ENCODE peak calls at places on chromosomes 7 and 10, in seven cellular contexts. U is lower lobe of right lung; Y is left ventricle myocardium inferior; K is aorta; W is activated CD8-positive, alpha-beta T cell treated with anti-CD3 and anti-CD28 coated beads for 36 hours; P is heart right ventricle; M is T-helper 1 cell. I is an unnamed sample.

GRCh38 chr7:155232911-155233702 is 64.6 kb upstream of the INSIG1 start:
- DNase-seq in M (no peak), K (peak; percentile 13), W (no peak), P (no peak), Y (no peak), U (no peak), I (no peak)

GRCh38 chr10:130748409-130749057 is 563.0 kb downstream of the TCERG1L start:
- DNase-seq in Y (no peak), K (peak; percentile 54), P (no peak), U (no peak), W (no peak), M (no peak), I (no peak)

GRCh38 chr7:41637051-41637450 is 65.8 kb downstream of the INHBA start:
- DNase-seq in K (no peak), W (no peak), P (no peak), M (no peak), U (no peak), Y (no peak), I (no peak)

GRCh38 chr7:66265566-66265965 is 60.4 kb downstream of the TPST1 start:
- DNase-seq in P (no peak), Y (no peak), U (no peak), M (no peak), K (no peak), W (no peak), I (no peak)

GRCh38 chr7:142714375-142714774 is 34.9 kb upstream of the PRSS1 start:
- DNase-seq in U (no peak), Y (no peak), M (peak; percentile 25), K (no peak), W (peak; percentile 27), P (no peak), I (no peak)

GRCh38 chr10:96022739-96023138 is 20.6 kb upstream of the CCNJ start:
- DNase-seq in U (no peak), K (no peak), W (no peak), Y (no peak), P (no peak), M (no peak), I (no peak)

GRCh38 chr10:77582710-77583115 is 54.9 kb downstream of the KCNMA1 start:
- DNase-seq in Y (no peak), U (peak; percentile 66), P (no peak), W (peak; percentile 57), K (no peak), M (no peak), I (no peak)

GRCh38 chr10:10508241-10508640 is 509.4 kb upstream of the CELF2 start:
- DNase-seq in U (no peak), Y (no peak), W (no peak), M (no peak), K (no peak), P (no peak), I (no peak)

GRCh38 chr7:1532456-1533254 is 2.2 kb downstream of the MAFK start:
- DNase-seq in U (peak; percentile 93), P (peak; percentile 88), Y (peak; percentile 74), M (peak; percentile 53), K (peak; percentile 92), W (peak; percentile 74), I (peak; percentile 91)

GRCh38 chr7:55381187-55381586 is 16.1 kb downstream of the LANCL2 start:
- DNase-seq in M (no peak), U (no peak), Y (no peak), W (no peak), P (no peak), K (no peak), I (no peak)

GRCh38 chr7:30921540-30921930 is 9.9 kb downstream of the AQP1 start:
- DNase-seq in Y (peak; percentile 13), K (peak; percentile 60), W (no peak), U (no peak), M (no peak), P (no peak), I (no peak)

GRCh38 chr10:3077506-3077905 is 10.2 kb downstream of the PFKP start:
- DNase-seq in Y (no peak), P (no peak), K (no peak), M (no peak), U (no peak), W (no peak), I (no peak)

GRCh38 chr10:89207801-89208551 is 859 bp upstream of the CH25H start:
- DNase-seq in U (peak; percentile 73), P (peak; percentile 56), M (peak; percentile 10), W (peak; percentile 42), Y (peak; percentile 62), K (peak; percentile 85), I (peak; percentile 76)

GRCh38 chr7:17411922-17412321 is 113.5 kb downstream of the AHR start:
- DNase-seq in U (no peak), W (no peak), Y (no peak), M (no peak), P (no peak), K (no peak), I (no peak)

GRCh38 chr10:44822993-44823392 is 88.1 kb upstream of the TMEM72 start:
- DNase-seq in K (no peak), M (no peak), Y (no peak), P (no peak), W (no peak), U (no peak), I (no peak)

GRCh38 chr7:115779561-115779960 is 251.0 kb downstream of the TFEC start:
- DNase-seq in Y (no peak), K (no peak), U (no peak), P (no peak), W (no peak), M (no peak), I (no peak)

GRCh38 chr7:107836237-107837144 is 33.5 kb upstream of the SLC26A3 start:
- DNase-seq in M (no peak), Y (no peak), K (no peak), U (no peak), W (no peak), P (no peak), I (no peak)

GRCh38 chr7:87398441-87398840 is 53.0 kb downstream of the CROT start:
- DNase-seq in U (no peak), P (no peak), W (no peak), M (no peak), Y (no peak), K (no peak), I (no peak)

GRCh38 chr10:124677871-124678565 is 66.2 kb downstream of the FAM53B start:
- DNase-seq in W (no peak), P (no peak), M (no peak), U (peak; percentile 55), K (no peak), Y (peak; percentile 67), I (no peak)

GRCh38 chr10:45302573-45302972 is 12.8 kb downstream of the OR13A1 start:
- DNase-seq in K (no peak), U (no peak), M (no peak), Y (no peak), P (no peak), W (no peak), I (no peak)

GRCh38 chr7:75058406-75058805 is 15.2 kb downstream of the RCC1L start:
- DNase-seq in W (no peak), Y (no peak), U (no peak), M (no peak), P (no peak), K (no peak), I (no peak)

GRCh38 chr7:71637578-71637977 is 505.6 kb downstream of the GALNT17 start:
- DNase-seq in W (no peak), Y (no peak), U (no peak), P (no peak), K (no peak), M (no peak), I (no peak)

GRCh38 chr7:113548137-113548536 is 370.7 kb downstream of the PPP1R3A start:
- DNase-seq in Y (no peak), P (no peak), M (no peak), K (no peak), U (no peak), W (no peak), I (no peak)

GRCh38 chr10:44763331-44763730 is 147.8 kb upstream of the TMEM72 start:
- DNase-seq in W (no peak), M (no peak), P (no peak), Y (no peak), U (no peak), K (no peak), I (no peak)

GRCh38 chr10:130403153-130403890 is 267.1 kb downstream of the GLRX3 start:
- DNase-seq in M (no peak), Y (no peak), P (no peak), W (no peak), K (no peak), U (no peak), I (peak; percentile 25)

GRCh38 chr10:27646604-27647191 is 98.9 kb downstream of the MKX start:
- DNase-seq in W (no peak), Y (no peak), U (no peak), K (no peak), P (no peak), M (no peak), I (no peak)

GRCh38 chr10:125756196-125756595 is 19.4 kb downstream of the MMP21 start:
- DNase-seq in U (no peak), K (no peak), Y (no peak), W (no peak), M (no peak), P (no peak), I (no peak)

GRCh38 chr10:97771913-97772823 is at the start of gene SFRP5:
- DNase-seq in Y (no peak), U (no peak), K (no peak), P (no peak), W (peak; percentile 13), M (no peak), I (peak; percentile 60)

GRCh38 chr10:103793920-103794883 is 61.2 kb downstream of the SH3PXD2A start:
- DNase-seq in M (no peak), P (no peak), K (peak; percentile 41), U (peak; percentile 74), Y (peak; percentile 16), W (no peak), I (no peak)

GRCh38 chr10:106513328-106513727 is 651.2 kb downstream of the SORCS1 start:
- DNase-seq in P (no peak), W (no peak), U (no peak), M (no peak), K (no peak), Y (no peak), I (no peak)

GRCh38 chr7:102320601-102321350 is 34.1 kb downstream of the SH2B2 start:
- DNase-seq in Y (no peak), U (no peak), M (no peak), P (no peak), K (peak; percentile 38), W (no peak), I (no peak)

GRCh38 chr10:29191674-29192073 is 97.2 kb upstream of the LYZL1 start:
- DNase-seq in K (no peak), P (no peak), Y (no peak), W (no peak), U (no peak), M (no peak), I (peak; percentile 11)

GRCh38 chr10:7409732-7410168 is 1.1 kb downstream of the SFMBT2 start:
- DNase-seq in M (no peak), U (no peak), Y (no peak), P (peak; percentile 8), K (no peak), W (peak; percentile 57), I (no peak)

GRCh38 chr10:24901686-24902399 is 50.6 kb downstream of the PRTFDC1 start:
- DNase-seq in K (no peak), W (peak; percentile 23), U (no peak), Y (peak; percentile 29), P (peak; percentile 34), M (no peak), I (no peak)

GRCh38 chr7:150828384-150828783 is 23.9 kb upstream of the AOC1 start:
- DNase-seq in Y (no peak), K (no peak), M (no peak), P (no peak), U (no peak), W (no peak), I (no peak)

GRCh38 chr7:130990178-130990832 is 256.3 kb upstream of the KLF14 start:
- DNase-seq in Y (no peak), P (no peak), M (peak; percentile 38), W (no peak), U (peak; percentile 71), K (no peak), I (no peak)

I was measured in Right ventricle myocardium inferior.